ENCODE peak calls at places on chromosome 1, in four cellular contexts. E is WTC11, O is HepG2, T is K562. S is an unnamed sample.

GRCh38 chr1:244234009-244234643 is 183.0 kb downstream of the ZBTB18 start:
- DNase-seq in E (no peak), O (no peak), T (no peak), S (no peak)

GRCh38 chr1:246778663-246779062 is 54.5 kb downstream of the SCCPDH start:
- DNase-seq in E (no peak), O (no peak), T (no peak), S (no peak)

GRCh38 chr1:179953974-179954493 is 576 bp upstream of the CEP350 start:
- DNase-seq in E (no peak), O (peak), T (peak), S (peak)

GRCh38 chr1:227449051-227449450 is 114.3 kb upstream of the ZNF678 start:
- DNase-seq in E (peak), O (peak), T (peak), S (peak)

GRCh38 chr1:87305096-87305495 is 23.6 kb upstream of the LMO4 start:
- DNase-seq in E (no peak), O (no peak), T (no peak), S (no peak)

GRCh38 chr1:21552715-21553114 is 43.5 kb downstream of the ALPL start:
- DNase-seq in E (no peak), O (no peak), T (no peak), S (no peak)

GRCh38 chr1:67214420-67215174 is 48.3 kb downstream of the IL23R start:
- DNase-seq in E (peak), O (peak), T (peak), S (no peak)

GRCh38 chr1:244349103-244349531 is 102.6 kb downstream of the ADSS2 start:
- DNase-seq in E (no peak), O (no peak), T (no peak), S (no peak)

GRCh38 chr1:55669308-55669707 is 454.1 kb upstream of the USP24 start:
- DNase-seq in E (no peak), O (no peak), T (no peak), S (peak)

GRCh38 chr1:26820784-26821269 is 5.7 kb upstream of the ZDHHC18 start:
- DNase-seq in E (no peak), O (peak), T (peak), S (no peak)

GRCh38 chr1:232965124-232965911 is 14.9 kb downstream of the NTPCR start:
- DNase-seq in E (no peak), O (no peak), T (no peak), S (no peak)

GRCh38 chr1:236636017-236636416 is 31.7 kb upstream of the HEATR1 start:
- DNase-seq in E (no peak), O (no peak), T (no peak), S (no peak)

GRCh38 chr1:243882276-243882675 is 32.2 kb upstream of the AKT3 start:
- DNase-seq in E (no peak), O (no peak), T (peak), S (no peak)

GRCh38 chr1:98172578-98172977 is 251.7 kb upstream of the DPYD start:
- DNase-seq in E (no peak), O (no peak), T (no peak), S (no peak)

GRCh38 chr1:43351421-43352350 is 7.1 kb upstream of the CDC20 start:
- DNase-seq in E (no peak), O (peak), T (no peak), S (no peak)

GRCh38 chr1:184479435-184480202 is 92.8 kb downstream of the C1orf21 start:
- DNase-seq in E (no peak), O (peak), T (no peak), S (no peak)

GRCh38 chr1:162145966-162146696 is 76.6 kb downstream of the NOS1AP start:
- DNase-seq in E (no peak), O (no peak), T (no peak), S (peak)

GRCh38 chr1:225465793-225466517 is 38.1 kb upstream of the LBR start:
- DNase-seq in E (no peak), O (no peak), T (no peak), S (no peak)

GRCh38 chr1:27111771-27112573 is 43.0 kb downstream of the SLC9A1 start:
- DNase-seq in E (no peak), O (peak), T (peak), S (no peak)

GRCh38 chr1:196070940-196071339 is 537.3 kb downstream of the KCNT2 start:
- DNase-seq in E (no peak), O (no peak), T (no peak), S (no peak)

GRCh38 chr1:198986041-198986440 is 347.2 kb downstream of the PTPRC start:
- DNase-seq in E (no peak), O (no peak), T (no peak), S (no peak)

GRCh38 chr1:113934511-113935055 is 5.5 kb downstream of the HIPK1 start:
- DNase-seq in E (no peak), O (no peak), T (no peak), S (no peak)

GRCh38 chr1:226677121-226678020 is 61.7 kb downstream of the ITPKB start:
- DNase-seq in E (no peak), O (no peak), T (no peak), S (no peak)

DNA sequence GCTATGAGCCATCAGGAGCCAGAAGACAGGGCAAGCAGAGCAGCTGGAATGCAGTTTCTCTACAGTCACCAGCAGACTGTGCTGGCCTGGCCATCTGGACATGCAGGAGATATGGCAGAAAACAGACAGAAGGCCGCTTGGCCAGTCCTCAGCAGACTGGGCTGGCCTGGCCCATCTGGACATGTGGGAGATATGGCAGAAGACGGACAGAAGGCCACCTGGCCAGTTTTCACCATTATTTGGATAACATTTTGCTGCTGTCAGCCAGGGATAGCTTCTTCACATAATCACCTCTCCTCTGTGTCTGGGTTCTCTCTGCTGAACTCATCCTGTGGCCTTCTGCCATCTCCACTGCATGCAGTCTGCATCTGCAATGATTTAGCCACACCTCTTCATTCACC is 25.0 kb upstream of the CACYBP start:
- DNase-seq in E (no peak), O (no peak), T (no peak), S (no peak)
- TF ChIP-seq ELF4 in E (no peak), O (no peak), T (no peak), S (no peak)

DNA sequence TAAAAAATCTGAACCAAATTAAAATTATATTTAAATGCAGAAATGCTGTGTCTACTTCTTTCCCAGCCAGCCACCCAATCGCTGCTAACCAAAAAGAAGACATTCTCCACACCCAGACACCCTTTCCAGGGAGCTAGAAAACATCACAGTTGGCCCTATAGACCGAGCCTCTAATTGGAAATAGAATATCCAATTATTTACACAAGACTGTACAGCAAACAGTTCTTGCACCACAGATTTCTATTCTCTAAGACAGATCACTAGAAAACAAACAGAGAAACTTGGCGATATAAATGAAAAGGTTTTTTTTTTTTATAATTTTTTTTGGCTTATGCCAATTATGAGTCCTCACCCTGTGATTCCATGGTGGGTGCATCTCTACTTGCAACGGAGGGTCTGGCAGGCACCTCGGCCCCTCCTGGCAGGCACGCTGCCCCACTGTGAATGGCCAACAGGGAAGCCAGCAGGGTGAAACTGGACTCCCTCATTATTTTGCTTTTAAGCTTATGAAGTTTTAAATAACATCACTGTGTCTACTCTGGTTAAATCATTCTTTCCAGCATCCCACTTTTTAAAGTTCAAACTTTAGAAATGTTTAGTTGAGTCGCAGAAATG is 29.2 kb downstream of the BCAR3 start:
- DNase-seq in E (no peak), O (no peak), T (no peak), S (no peak)
- TF ChIP-seq ELF4 in E (no peak), O (no peak), T (no peak), S (no peak)

DNA sequence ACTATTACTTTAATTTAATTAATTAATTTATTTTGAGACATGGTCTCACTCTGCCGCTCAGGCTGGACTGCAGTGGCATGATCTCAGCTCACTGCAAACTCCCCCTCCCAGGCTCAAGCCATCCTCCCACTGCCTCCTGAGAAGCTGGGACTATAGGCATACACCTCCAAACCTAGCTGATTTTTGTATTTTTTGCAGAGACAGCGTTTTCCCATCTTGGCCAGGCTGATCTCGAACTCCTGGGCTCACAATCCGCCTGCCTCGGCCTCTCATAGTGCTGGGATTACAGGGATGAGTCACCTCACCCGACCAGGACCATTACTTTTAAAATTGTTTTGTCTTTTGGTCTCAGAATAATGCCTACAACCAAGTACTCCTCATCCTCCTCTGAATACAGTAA is 15.6 kb downstream of the YY1AP1 start:
- DNase-seq in E (no peak), O (no peak), T (no peak), S (no peak)
- TF ChIP-seq ELF4 in E (no peak), O (no peak), T (no peak), S (no peak)

GRCh38 chr1:39080884-39081265 is 54.7 kb downstream of the NDUFS5 start:
- DNase-seq in E (peak), O (no peak), T (peak), S (no peak)

GRCh38 chr1:39084191-39084590 is 58.0 kb downstream of the NDUFS5 start:
- DNase-seq in E (no peak), O (no peak), T (no peak), S (no peak)

GRCh38 chr1:39081266-39082139 is 55.4 kb downstream of the NDUFS5 start:
- DNase-seq in E (peak), O (no peak), T (peak), S (peak)

GRCh38 chr1:39082811-39083576 is 56.8 kb downstream of the NDUFS5 start:
- DNase-seq in E (no peak), O (no peak), T (no peak), S (no peak)

DNA sequence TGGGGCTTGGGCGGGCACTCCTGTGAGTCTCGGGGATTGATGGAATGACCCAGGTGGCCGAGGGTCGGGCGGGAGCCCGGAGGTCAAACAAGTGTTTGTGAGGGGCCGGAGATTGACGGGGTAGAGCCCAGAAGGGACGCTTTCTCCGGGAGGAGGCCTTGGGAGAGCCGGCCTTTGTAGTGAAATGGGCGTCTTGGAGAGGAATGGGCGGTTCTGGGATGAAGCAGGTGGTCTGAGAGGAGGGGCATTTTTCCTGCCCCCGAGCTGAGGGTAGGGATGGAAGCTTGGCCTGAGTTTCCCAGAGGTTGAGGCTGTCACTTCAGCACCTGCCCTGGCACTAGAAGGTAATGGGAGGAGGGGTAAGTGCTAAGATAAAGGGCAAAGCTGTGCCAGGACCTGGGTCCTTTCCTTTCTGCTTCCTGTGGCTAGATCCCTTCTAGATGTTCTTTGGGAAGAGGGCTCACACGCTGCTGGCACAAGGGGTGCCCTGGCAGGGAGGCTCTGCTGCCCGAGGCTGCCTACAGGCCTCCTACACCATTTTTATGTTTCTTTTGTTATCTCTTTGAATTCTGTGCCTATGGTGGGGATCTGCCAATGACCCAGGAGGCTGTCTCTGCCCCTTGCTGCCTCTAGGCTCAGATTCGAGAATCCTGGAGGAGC is 56.1 kb downstream of the NDUFS5 start:
- DNase-seq in E (peak), O (no peak), T (no peak), S (no peak)
- TF ChIP-seq ELF4 in E (no peak), O (no peak), T (no peak), S (no peak)

GRCh38 chr1:117671781-117672501 is 66.1 kb downstream of the TENT5C start:
- DNase-seq in E (peak), O (peak), T (peak), S (no peak)
- TF ChIP-seq ELF4 in E (no peak), O (no peak), T (no peak), S (no peak)

GRCh38 chr1:207999274-207999915 is 88.5 kb upstream of the CD34 start:
- DNase-seq in E (no peak), O (no peak), T (no peak), S (no peak)
- TF ChIP-seq ELF4 in E (no peak), O (no peak), T (no peak), S (no peak)

GRCh38 chr1:110639724-110640386 is 33.7 kb upstream of the KCNA2 start:
- DNase-seq in E (no peak), O (no peak), T (no peak), S (no peak)
- TF ChIP-seq ELF4 in E (no peak), O (no peak), T (no peak), S (no peak)

GRCh38 chr1:11198851-11199628 is 9.9 kb downstream of the ANGPTL7 start:
- DNase-seq in E (no peak), O (no peak), T (no peak), S (no peak)
- TF ChIP-seq ELF4 in E (no peak), O (no peak), T (no peak), S (no peak)

GRCh38 chr1:177960939-177961622 is 8.8 kb downstream of the SEC16B start:
- DNase-seq in E (no peak), O (no peak), T (no peak), S (no peak)
- TF ChIP-seq ELF4 in E (no peak), O (no peak), T (no peak), S (no peak)

DNA sequence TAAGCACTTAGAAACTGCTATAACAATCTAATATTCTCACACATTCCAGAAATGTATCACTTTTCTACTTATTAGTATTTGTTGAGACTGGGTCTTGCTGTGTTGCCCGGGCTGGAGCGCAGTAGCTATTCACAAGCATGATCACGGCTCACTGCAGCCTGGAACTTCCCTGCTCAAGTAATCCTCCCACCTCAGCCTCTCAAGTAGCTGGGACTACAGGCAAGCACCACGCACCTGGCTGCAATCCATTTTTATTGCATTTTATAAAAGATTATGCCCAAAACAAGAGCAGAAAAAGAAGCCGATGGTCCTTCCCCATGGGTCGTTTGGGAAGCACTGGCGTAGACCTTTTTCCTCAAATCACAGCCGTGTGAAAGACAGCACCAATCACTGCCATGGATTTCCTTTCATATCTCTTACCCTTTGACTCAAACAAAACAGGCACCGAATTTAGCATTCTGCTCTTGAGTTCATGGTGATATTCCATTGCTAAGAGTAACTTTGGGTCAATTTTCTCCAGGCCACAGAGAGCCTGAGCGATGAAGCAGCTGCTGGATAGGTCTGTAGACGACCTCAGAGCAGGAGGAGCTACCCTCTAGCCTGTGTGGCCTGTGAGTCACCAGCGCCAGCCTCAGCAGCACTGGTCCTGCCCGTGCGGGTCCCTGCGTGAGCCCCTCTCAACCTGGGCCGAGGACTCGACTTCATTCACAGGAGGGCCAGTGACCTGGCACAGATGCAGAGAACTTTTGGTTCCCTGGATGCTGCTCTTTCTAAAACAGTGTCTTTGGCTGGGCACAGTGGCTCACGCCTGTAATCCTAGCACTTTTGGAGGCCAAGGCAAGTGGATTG is 80.8 kb downstream of the PIK3CD start:
- DNase-seq in E (no peak), O (no peak), T (no peak), S (no peak)
- TF ChIP-seq ELF4 in E (no peak), O (no peak), T (no peak), S (no peak)